ENCODE peak calls at places on chromosomes 2 and 18, in four cellular contexts. R, D, Y and S are unnamed samples.

GRCh38 chr18:80157708-80158343 is 48.8 kb downstream of the ADNP2 start:
- DNase-seq in D (peak; percentile 59), R (peak; percentile 64), Y (peak; percentile 27), S (no peak)

GRCh38 chr2:88739985-88740600 is 48.6 kb downstream of the RPIA start:
- DNase-seq in R (peak; percentile 42), D (peak; percentile 81), Y (peak; percentile 42), S (peak; percentile 49)

GRCh38 chr2:213162515-213163118 is 11.2 kb upstream of the IKZF2 start:
- DNase-seq in D (no peak), R (no peak), Y (no peak), S (no peak)

GRCh38 chr2:8193146-8193545 is 488.7 kb upstream of the ID2 start:
- DNase-seq in D (no peak), R (no peak), Y (no peak), S (no peak)

GRCh38 chr2:169509230-169509917 is at the start of gene KLHL41:
- DNase-seq in Y (no peak), R (no peak), D (no peak), S (no peak)

GRCh38 chr2:204652063-204652462 is 106.8 kb downstream of the PARD3B start:
- DNase-seq in Y (no peak), R (no peak), D (no peak), S (no peak)

GRCh38 chr18:39487932-39488331 is 1922.3 kb upstream of the CELF4 start:
- DNase-seq in D (no peak), R (no peak), Y (no peak), S (no peak)

GRCh38 chr2:37156857-37157714 is at the start of gene EIF2AK2:
- DNase-seq in Y (no peak), D (peak; percentile 83), R (peak; percentile 41), S (peak; percentile 95)

GRCh38 chr2:4272261-4272858 is 569.0 kb downstream of the DCDC2C start:
- DNase-seq in D (no peak), R (no peak), Y (no peak), S (no peak)

GRCh38 chr2:207746131-207746530 is 23.6 kb downstream of the FZD5 start:
- DNase-seq in R (peak; percentile 47), D (peak; percentile 51), Y (no peak), S (no peak)

GRCh38 chr2:28319118-28320008 is 73.3 kb upstream of the FOSL2 start:
- DNase-seq in D (no peak), Y (no peak), R (no peak), S (no peak)

GRCh38 chr18:8507361-8507760 is 101.9 kb upstream of the RAB12 start:
- DNase-seq in Y (no peak), R (no peak), D (peak; percentile 55), S (no peak)

GRCh38 chr2:105888625-105889024 is 143.9 kb downstream of the NCK2 start:
- DNase-seq in R (peak; percentile 24), D (no peak), Y (no peak), S (no peak)

GRCh38 chr2:38690499-38691420 is 24.8 kb downstream of the GALM start:
- DNase-seq in R (no peak), D (peak; percentile 72), Y (no peak), S (no peak)

GRCh38 chr2:199977984-199978415 is 22.6 kb downstream of the MAIP1 start:
- DNase-seq in R (no peak), D (no peak), Y (peak; percentile 64), S (no peak)

GRCh38 chr2:54597153-54597827 is 126.2 kb upstream of the EML6 start:
- DNase-seq in Y (no peak), R (no peak), D (no peak), S (no peak)

GRCh38 chr2:26607698-26608097 is 33.5 kb downstream of the CIB4 start:
- DNase-seq in R (no peak), D (no peak), Y (no peak), S (no peak)

GRCh38 chr2:114219501-114219900 is 222.9 kb upstream of the DPP10 start:
- DNase-seq in D (no peak), Y (no peak), R (no peak), S (no peak)

GRCh38 chr2:221571108-221571390 is 1.1 kb downstream of the EPHA4 start:
- DNase-seq in Y (no peak), R (no peak), D (no peak), S (no peak)

GRCh38 chr2:39107156-39107555 is 13.7 kb downstream of the SOS1 start:
- DNase-seq in D (no peak), R (no peak), Y (no peak), S (no peak)

GRCh38 chr2:88054300-88055048 is 1.1 kb downstream of the KRCC1 start:
- DNase-seq in Y (no peak), R (no peak), D (no peak), S (no peak)

GRCh38 chr2:239181601-239182471 is 219.0 kb downstream of the HDAC4 start:
- DNase-seq in D (no peak), Y (no peak), R (no peak), S (no peak)

GRCh38 chr2:205145888-205146287 is 536.4 kb upstream of the NRP2 start:
- DNase-seq in R (no peak), D (no peak), Y (no peak), S (no peak)

GRCh38 chr2:175686002-175686401 is 316.1 kb downstream of the LNPK start:
- DNase-seq in R (no peak), D (no peak), Y (no peak), S (no peak)

GRCh38 chr2:48395658-48396057 is 134.3 kb upstream of the STON1 start:
- DNase-seq in R (no peak), Y (no peak), D (no peak), S (no peak)

GRCh38 chr2:184041077-184041476 is 557.3 kb upstream of the ZNF804A start:
- DNase-seq in D (no peak), R (no peak), Y (no peak), S (no peak)

GRCh38 chr2:111702119-111702808 is 181.7 kb downstream of the ANAPC1 start:
- DNase-seq in Y (no peak), R (peak; percentile 41), D (peak; percentile 79), S (peak; percentile 46)

GRCh38 chr18:2971741-2972552 is 41.0 kb downstream of the LPIN2 start:
- DNase-seq in D (no peak), R (peak; percentile 69), Y (peak; percentile 90), S (no peak)
- TF ChIP-seq SPI1 in D (no peak), R (peak; percentile 60), Y (peak; percentile 68), S (peak; percentile 69)

DNA sequence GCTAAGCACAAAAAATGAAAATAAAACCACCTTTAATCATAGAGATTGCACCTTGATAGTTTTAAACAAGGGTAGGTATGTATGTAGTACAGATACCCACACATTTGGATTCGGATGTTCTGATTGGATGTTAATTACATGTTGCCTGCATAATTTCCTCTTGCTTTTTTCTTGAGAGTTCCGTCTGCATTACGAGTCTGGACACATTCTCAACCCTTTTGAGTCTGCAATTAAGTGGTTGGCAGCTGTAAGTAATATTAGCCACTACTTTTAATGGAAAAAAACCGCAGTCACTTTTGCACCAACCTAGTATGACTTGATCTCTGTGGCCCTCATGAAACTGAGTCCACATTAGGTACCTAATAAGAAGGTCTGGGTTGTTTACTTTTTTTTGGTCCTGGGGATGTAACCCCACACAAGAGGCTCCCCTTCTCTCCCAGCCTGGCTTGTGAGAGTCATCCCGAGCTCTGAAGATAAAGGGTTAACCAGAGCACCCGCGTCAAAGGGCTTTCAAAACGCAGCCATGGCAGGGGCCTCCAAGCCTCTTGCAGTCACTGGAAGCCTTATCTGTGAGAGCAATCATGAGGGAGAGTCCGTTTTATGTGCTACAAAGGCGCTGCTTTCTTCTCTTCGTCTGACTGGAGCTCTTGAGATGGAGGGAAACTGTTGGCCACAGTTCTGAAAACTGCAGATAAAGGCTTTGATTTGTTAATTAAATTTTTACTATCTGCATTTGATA is 217.4 kb downstream of the VAPA start:
- DNase-seq in Y (no peak), D (no peak), R (no peak), S (no peak)
- TF ChIP-seq SPI1 in Y (no peak), D (no peak), R (no peak), S (no peak)

GRCh38 chr2:68093634-68094033 is 30.8 kb upstream of the C1D start:
- DNase-seq in Y (no peak), D (no peak), R (no peak), S (no peak)

GRCh38 chr2:68088950-68089349 is 26.1 kb upstream of the C1D start:
- DNase-seq in D (no peak), Y (no peak), R (no peak), S (no peak)

GRCh38 chr2:68094111-68094510 is 31.3 kb upstream of the C1D start:
- DNase-seq in Y (no peak), R (no peak), D (no peak), S (no peak)

GRCh38 chr2:68089961-68090360 is 27.2 kb upstream of the C1D start:
- DNase-seq in R (no peak), Y (no peak), D (no peak), S (no peak)

GRCh38 chr2:68091439-68092034 is 28.7 kb upstream of the C1D start:
- DNase-seq in D (no peak), Y (no peak), R (no peak), S (no peak)
- TF ChIP-seq SPI1 in D (no peak), Y (no peak), R (no peak), S (no peak)

DNA sequence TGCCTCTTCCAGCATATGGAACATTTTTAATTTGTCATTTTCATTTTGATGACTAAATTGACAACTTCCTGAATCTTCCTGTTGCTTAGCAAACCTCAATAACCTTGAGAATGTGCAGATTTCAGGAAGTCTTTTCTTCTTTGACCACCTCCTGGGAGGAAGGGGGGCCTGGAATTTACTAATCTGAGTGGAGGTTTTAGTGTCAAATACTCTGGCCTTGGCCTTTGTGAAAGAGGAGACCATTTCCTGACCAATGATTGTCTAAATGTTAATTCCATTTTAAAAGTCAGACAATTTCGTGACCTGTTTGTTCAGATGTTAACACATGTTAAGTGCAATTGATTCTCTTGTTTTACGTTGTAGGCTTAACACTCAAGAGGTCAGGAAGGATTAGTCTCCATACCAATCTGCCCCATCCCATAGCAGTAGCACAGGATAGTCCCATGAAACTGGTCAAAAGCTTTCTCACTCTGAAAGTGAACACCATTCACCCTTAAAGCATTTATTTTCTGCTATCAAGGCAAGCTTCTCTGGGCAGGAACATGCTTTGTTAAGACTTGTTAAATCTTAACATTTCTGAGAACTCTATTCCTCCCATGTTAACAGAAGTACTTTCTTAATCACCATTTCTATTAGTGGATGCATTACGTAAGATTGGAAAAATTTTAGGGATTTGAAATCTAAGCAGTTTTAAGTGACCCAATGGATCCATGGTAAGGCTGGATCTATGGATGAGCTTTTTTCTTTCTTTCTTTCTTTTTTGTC is 219.6 kb downstream of the RND3 start:
- DNase-seq in D (no peak), R (no peak), Y (no peak), S (no peak)
- TF ChIP-seq SPI1 in D (no peak), R (no peak), Y (no peak), S (no peak)

DNA sequence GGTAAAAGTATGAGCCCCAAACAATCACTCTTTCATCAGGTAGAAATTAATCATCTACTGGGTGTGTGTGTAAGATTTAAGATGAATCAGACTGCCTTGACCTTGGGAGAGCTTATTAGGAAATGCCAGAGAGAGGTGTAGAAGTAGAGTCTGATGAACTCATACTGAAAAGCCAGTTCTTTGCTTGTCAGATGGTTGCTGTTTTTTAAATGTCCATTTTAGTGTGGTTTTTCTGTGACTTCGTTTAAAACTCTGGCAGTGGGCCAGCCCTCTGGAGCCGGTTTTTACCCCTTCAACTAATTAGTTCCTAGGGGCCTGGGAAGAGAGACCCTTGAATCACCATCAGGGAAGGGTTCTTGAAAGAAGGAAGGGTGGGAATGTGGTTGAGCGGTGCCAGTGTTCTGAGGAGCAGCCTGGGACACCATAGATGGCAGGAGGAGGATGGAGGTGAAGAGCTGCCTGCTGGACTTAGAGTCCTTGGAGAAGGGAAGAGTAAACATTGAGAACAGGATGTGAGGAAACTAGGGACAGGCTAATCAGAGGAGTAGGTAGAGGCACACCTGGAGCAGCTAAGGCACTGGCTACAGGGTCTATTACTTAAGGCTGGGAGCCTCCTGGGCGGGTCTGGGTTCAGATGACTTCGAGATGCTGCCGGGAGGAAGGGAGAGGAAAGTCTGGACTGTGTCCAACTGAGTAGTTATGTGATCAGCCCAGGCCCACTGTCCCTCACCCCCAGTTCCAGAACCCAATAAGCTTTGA is 66.1 kb downstream of the LRRFIP1 start:
- DNase-seq in D (no peak), R (no peak), Y (no peak), S (no peak)
- TF ChIP-seq SPI1 in D (no peak), R (no peak), Y (no peak), S (no peak)